ENCODE peak calls at places on chromosomes 12 and 14, in four cellular contexts. U is T-helper 1 cell, J is mucosa of descending colon, K is neural progenitor cell. W is an unnamed sample.

GRCh38 chr12:113899844-113900471 is 66.2 kb downstream of the RBM19 start:
- DNase-seq in J (no peak), U (no peak), K (peak), W (no peak)

GRCh38 chr12:6952121-6952859 is 1.1 kb downstream of the PTPN6 start:
- DNase-seq in K (no peak), U (no peak), J (no peak), W (no peak)

GRCh38 chr14:36975834-36976233 is 196.6 kb downstream of the SLC25A21 start:
- DNase-seq in U (no peak), K (no peak), J (no peak), W (no peak)

GRCh38 chr12:91811481-91812287 is 334.0 kb downstream of the BTG1 start:
- DNase-seq in K (peak), U (peak), J (peak), W (peak)

GRCh38 chr14:65100905-65101541 is 1.3 kb downstream of the MAX start:
- DNase-seq in J (no peak), U (no peak), K (no peak), W (no peak)

GRCh38 chr14:51703787-51704186 is 52.1 kb downstream of the FRMD6 start:
- DNase-seq in K (no peak), U (no peak), J (no peak), W (no peak)

GRCh38 chr12:122023339-122024131 is 1.9 kb downstream of the BCL7A start:
- DNase-seq in J (peak), K (peak), U (no peak), W (peak)

GRCh38 chr12:121238086-121238485 is 28.2 kb downstream of the P2RX4 start:
- DNase-seq in J (no peak), K (no peak), U (no peak), W (no peak)

GRCh38 chr14:105168496-105168978 is at the start of gene JAG2:
- DNase-seq in U (peak), J (peak), K (peak), W (no peak)

GRCh38 chr12:26614217-26614616 is 218.8 kb downstream of the ITPR2 start:
- DNase-seq in K (peak), U (no peak), J (peak), W (no peak)

GRCh38 chr12:123678981-123679380 is 8.1 kb downstream of the TCTN2 start:
- DNase-seq in K (no peak), J (no peak), U (no peak), W (no peak)

GRCh38 chr12:56932867-56933266 is 1.3 kb downstream of the SDR9C7 start:
- DNase-seq in K (no peak), J (peak), U (no peak), W (no peak)

GRCh38 chr12:8032242-8033152 is at the start of gene FOXJ2:
- DNase-seq in U (peak), J (peak), K (peak), W (peak)

GRCh38 chr12:124925117-124925516 is 10.7 kb upstream of the UBC start:
- DNase-seq in U (no peak), J (no peak), K (no peak), W (no peak)

GRCh38 chr14:101025131-101025530 is 121.6 kb upstream of the RTL1 start:
- DNase-seq in K (no peak), J (no peak), U (no peak), W (no peak)

GRCh38 chr14:84129028-84129427 is 1400.9 kb upstream of the FLRT2 start:
- DNase-seq in U (no peak), K (peak), J (no peak), W (no peak)

GRCh38 chr14:63632932-63633514 is 8.6 kb downstream of the WDR89 start:
- DNase-seq in J (peak), U (no peak), K (no peak), W (no peak)

GRCh38 chr12:52581066-52581465 is 7.4 kb upstream of the KRT74 start:
- DNase-seq in J (no peak), K (no peak), U (no peak), W (no peak)

W was measured in breast epithelium.